ENCODE peak calls at places on chromosomes 3 and 15, in six cellular contexts. One of them, this sample, is unnamed.

GRCh38 chr3:38264307-38264706 is 1.3 kb upstream of the SLC22A13 start:
- DNase-seq in brain microvascular endothelial cell: no peak
- DNase-seq in dorsolateral prefrontal cortex: no peak
- DNase-seq in heart right ventricle: no peak
- DNase-seq in CD4-positive, alpha-beta T cell: no peak
- DNase-seq in body of pancreas: no peak
- DNase-seq in this sample: no peak

GRCh38 chr3:127822836-127823589 is 698 bp upstream of the MGLL start:
- DNase-seq in brain microvascular endothelial cell: no peak
- DNase-seq in dorsolateral prefrontal cortex: peak; percentile 38
- DNase-seq in heart right ventricle: peak; percentile 77
- DNase-seq in CD4-positive, alpha-beta T cell: no peak
- DNase-seq in body of pancreas: peak; percentile 23
- DNase-seq in this sample: no peak

GRCh38 chr3:177026505-177027277 is 170.6 kb downstream of the TBL1XR1 start:
- DNase-seq in brain microvascular endothelial cell: no peak
- DNase-seq in dorsolateral prefrontal cortex: no peak
- DNase-seq in heart right ventricle: no peak
- DNase-seq in CD4-positive, alpha-beta T cell: no peak
- DNase-seq in body of pancreas: no peak
- DNase-seq in this sample: no peak

GRCh38 chr15:79093352-79093935 is 2.9 kb upstream of the RASGRF1 start:
- DNase-seq in brain microvascular endothelial cell: no peak
- DNase-seq in dorsolateral prefrontal cortex: no peak
- DNase-seq in heart right ventricle: no peak
- DNase-seq in CD4-positive, alpha-beta T cell: no peak
- DNase-seq in body of pancreas: no peak
- DNase-seq in this sample: peak; percentile 73

GRCh38 chr15:73923488-73924164 is 2.6 kb upstream of the LOXL1 start:
- DNase-seq in brain microvascular endothelial cell: no peak
- DNase-seq in dorsolateral prefrontal cortex: no peak
- DNase-seq in heart right ventricle: no peak
- DNase-seq in CD4-positive, alpha-beta T cell: no peak
- DNase-seq in body of pancreas: no peak
- DNase-seq in this sample: no peak

GRCh38 chr3:134066539-134067310 is 37.0 kb upstream of the SLCO2A1 start:
- DNase-seq in brain microvascular endothelial cell: no peak
- DNase-seq in dorsolateral prefrontal cortex: peak; percentile 2
- DNase-seq in heart right ventricle: peak; percentile 33
- DNase-seq in CD4-positive, alpha-beta T cell: no peak
- DNase-seq in body of pancreas: peak; percentile 19
- DNase-seq in this sample: peak; percentile 73

GRCh38 chr3:29880809-29881208 is 599.9 kb downstream of the RBMS3 start:
- DNase-seq in brain microvascular endothelial cell: no peak
- DNase-seq in dorsolateral prefrontal cortex: no peak
- DNase-seq in heart right ventricle: no peak
- DNase-seq in CD4-positive, alpha-beta T cell: no peak
- DNase-seq in body of pancreas: no peak
- DNase-seq in this sample: no peak

GRCh38 chr3:119191800-119192199 is 18.4 kb downstream of the UPK1B start:
- DNase-seq in brain microvascular endothelial cell: no peak
- DNase-seq in dorsolateral prefrontal cortex: no peak
- DNase-seq in heart right ventricle: no peak
- DNase-seq in CD4-positive, alpha-beta T cell: no peak
- DNase-seq in body of pancreas: no peak
- DNase-seq in this sample: no peak

GRCh38 chr15:78640840-78641733 is at the start of gene CHRNB4:
- DNase-seq in brain microvascular endothelial cell: no peak
- DNase-seq in dorsolateral prefrontal cortex: no peak
- DNase-seq in heart right ventricle: no peak
- DNase-seq in CD4-positive, alpha-beta T cell: no peak
- DNase-seq in body of pancreas: no peak
- DNase-seq in this sample: no peak

GRCh38 chr15:78272776-78273175 is 8.4 kb downstream of the DNAJA4 start:
- DNase-seq in brain microvascular endothelial cell: no peak
- DNase-seq in dorsolateral prefrontal cortex: no peak
- DNase-seq in heart right ventricle: no peak
- DNase-seq in CD4-positive, alpha-beta T cell: no peak
- DNase-seq in body of pancreas: no peak
- DNase-seq in this sample: no peak

GRCh38 chr15:78750566-78750965 is 60.7 kb downstream of the ADAMTS7 start:
- DNase-seq in brain microvascular endothelial cell: no peak
- DNase-seq in dorsolateral prefrontal cortex: no peak
- DNase-seq in heart right ventricle: no peak
- DNase-seq in CD4-positive, alpha-beta T cell: no peak
- DNase-seq in body of pancreas: peak; percentile 26
- DNase-seq in this sample: no peak

GRCh38 chr15:76391847-76392246 is 55.3 kb downstream of the ISL2 start:
- DNase-seq in brain microvascular endothelial cell: no peak
- DNase-seq in dorsolateral prefrontal cortex: no peak
- DNase-seq in heart right ventricle: no peak
- DNase-seq in CD4-positive, alpha-beta T cell: no peak
- DNase-seq in body of pancreas: peak; percentile 25
- DNase-seq in this sample: no peak

GRCh38 chr15:50576156-50576555 is 29.7 kb upstream of the USP50 start:
- DNase-seq in brain microvascular endothelial cell: no peak
- DNase-seq in dorsolateral prefrontal cortex: no peak
- DNase-seq in heart right ventricle: no peak
- DNase-seq in CD4-positive, alpha-beta T cell: no peak
- DNase-seq in body of pancreas: no peak
- DNase-seq in this sample: no peak

GRCh38 chr15:31024979-31025378 is 33.6 kb upstream of the MTMR10 start:
- DNase-seq in brain microvascular endothelial cell: peak; percentile 45
- DNase-seq in dorsolateral prefrontal cortex: no peak
- DNase-seq in heart right ventricle: no peak
- DNase-seq in CD4-positive, alpha-beta T cell: no peak
- DNase-seq in body of pancreas: no peak
- DNase-seq in this sample: no peak

GRCh38 chr15:48667701-48668100 is 22.2 kb upstream of the FBN1 start:
- DNase-seq in brain microvascular endothelial cell: peak; percentile 24
- DNase-seq in dorsolateral prefrontal cortex: no peak
- DNase-seq in heart right ventricle: no peak
- DNase-seq in CD4-positive, alpha-beta T cell: no peak
- DNase-seq in body of pancreas: no peak
- DNase-seq in this sample: no peak

GRCh38 chr3:50264389-50264963 is 4.5 kb upstream of the SEMA3B start:
- DNase-seq in brain microvascular endothelial cell: peak; percentile 69
- DNase-seq in dorsolateral prefrontal cortex: peak; percentile 83
- DNase-seq in heart right ventricle: peak; percentile 70
- DNase-seq in CD4-positive, alpha-beta T cell: no peak
- DNase-seq in body of pancreas: peak; percentile 86
- DNase-seq in this sample: peak; percentile 94

GRCh38 chr3:194503101-194503531 is 16.3 kb upstream of the ATP13A3 start:
- DNase-seq in brain microvascular endothelial cell: no peak
- DNase-seq in dorsolateral prefrontal cortex: no peak
- DNase-seq in heart right ventricle: no peak
- DNase-seq in CD4-positive, alpha-beta T cell: no peak
- DNase-seq in body of pancreas: no peak
- DNase-seq in this sample: no peak

GRCh38 chr15:73677146-73677607 is 7.0 kb upstream of the CD276 start:
- DNase-seq in brain microvascular endothelial cell: peak; percentile 60
- DNase-seq in dorsolateral prefrontal cortex: peak; percentile 68
- DNase-seq in heart right ventricle: no peak
- DNase-seq in CD4-positive, alpha-beta T cell: peak; percentile 23
- DNase-seq in body of pancreas: peak; percentile 83
- DNase-seq in this sample: peak; percentile 84

GRCh38 chr3:136070334-136070733 is 104.8 kb downstream of the PPP2R3A start:
- DNase-seq in brain microvascular endothelial cell: peak; percentile 65
- DNase-seq in dorsolateral prefrontal cortex: no peak
- DNase-seq in heart right ventricle: no peak
- DNase-seq in CD4-positive, alpha-beta T cell: no peak
- DNase-seq in body of pancreas: no peak
- DNase-seq in this sample: no peak

GRCh38 chr3:114899186-114899931 is 247.7 kb downstream of the ZBTB20 start:
- DNase-seq in brain microvascular endothelial cell: no peak
- DNase-seq in dorsolateral prefrontal cortex: no peak
- DNase-seq in heart right ventricle: no peak
- DNase-seq in CD4-positive, alpha-beta T cell: no peak
- DNase-seq in body of pancreas: peak; percentile 94
- DNase-seq in this sample: no peak

GRCh38 chr3:120171134-120171863 is 77.1 kb upstream of the GSK3B start:
- DNase-seq in brain microvascular endothelial cell: no peak
- DNase-seq in dorsolateral prefrontal cortex: peak; percentile 20
- DNase-seq in heart right ventricle: no peak
- DNase-seq in CD4-positive, alpha-beta T cell: no peak
- DNase-seq in body of pancreas: no peak
- DNase-seq in this sample: no peak

GRCh38 chr3:160540546-160540945 is 24.8 kb downstream of the KPNA4 start:
- DNase-seq in brain microvascular endothelial cell: peak; percentile 22
- DNase-seq in dorsolateral prefrontal cortex: no peak
- DNase-seq in heart right ventricle: no peak
- DNase-seq in CD4-positive, alpha-beta T cell: no peak
- DNase-seq in body of pancreas: no peak
- DNase-seq in this sample: no peak

GRCh38 chr15:31312220-31312619 is 14.4 kb upstream of the KLF13 start:
- DNase-seq in brain microvascular endothelial cell: no peak
- DNase-seq in dorsolateral prefrontal cortex: no peak
- DNase-seq in heart right ventricle: no peak
- DNase-seq in CD4-positive, alpha-beta T cell: no peak
- DNase-seq in body of pancreas: no peak
- DNase-seq in this sample: peak; percentile 76

GRCh38 chr15:35548435-35548834 is 2.5 kb upstream of the DPH6 start:
- DNase-seq in brain microvascular endothelial cell: no peak
- DNase-seq in dorsolateral prefrontal cortex: no peak
- DNase-seq in heart right ventricle: no peak
- DNase-seq in CD4-positive, alpha-beta T cell: no peak
- DNase-seq in body of pancreas: no peak
- DNase-seq in this sample: no peak

DNA sequence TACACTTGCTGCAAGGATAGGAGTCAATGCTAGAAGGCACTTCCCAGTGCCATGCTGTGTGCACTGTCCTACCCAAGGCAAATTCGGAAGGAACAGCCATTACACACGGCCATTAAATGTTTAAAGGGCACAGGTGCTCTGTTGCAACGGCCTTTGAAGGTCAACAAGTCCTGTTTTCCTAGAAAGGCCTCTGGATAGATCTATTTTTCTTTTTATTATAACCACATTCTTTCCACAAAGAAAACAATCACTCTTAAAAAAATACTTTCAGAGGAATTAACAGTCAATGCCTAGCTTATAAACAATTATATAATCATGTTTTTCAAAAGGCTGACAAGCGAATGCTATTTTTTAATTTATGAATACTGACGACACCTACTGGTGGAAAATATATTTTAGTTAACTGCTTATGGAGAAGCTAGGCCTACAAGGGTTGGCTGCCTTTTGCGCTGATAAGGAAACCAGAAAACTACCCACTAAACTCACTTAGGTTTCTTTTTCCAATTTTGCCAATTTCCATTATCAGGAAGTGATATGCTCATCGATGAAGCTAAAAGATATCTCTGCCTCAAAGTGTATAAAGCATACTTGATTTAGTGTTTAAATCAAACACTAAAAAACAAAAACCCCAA is 2.4 kb downstream of the ARHGEF3 start:
- DNase-seq in brain microvascular endothelial cell: no peak
- DNase-seq in dorsolateral prefrontal cortex: no peak
- DNase-seq in heart right ventricle: no peak
- DNase-seq in CD4-positive, alpha-beta T cell: no peak
- DNase-seq in body of pancreas: peak; percentile 57
- DNase-seq in this sample: no peak
- TF ChIP-seq CTCF in brain microvascular endothelial cell: peak; percentile 43
- TF ChIP-seq CTCF in dorsolateral prefrontal cortex: peak; percentile 78
- TF ChIP-seq CTCF in heart right ventricle: peak; percentile 69
- TF ChIP-seq CTCF in CD4-positive, alpha-beta T cell: peak; percentile 75
- TF ChIP-seq CTCF in body of pancreas: peak; percentile 48
- TF ChIP-seq CTCF in this sample: peak; percentile 70

DNA sequence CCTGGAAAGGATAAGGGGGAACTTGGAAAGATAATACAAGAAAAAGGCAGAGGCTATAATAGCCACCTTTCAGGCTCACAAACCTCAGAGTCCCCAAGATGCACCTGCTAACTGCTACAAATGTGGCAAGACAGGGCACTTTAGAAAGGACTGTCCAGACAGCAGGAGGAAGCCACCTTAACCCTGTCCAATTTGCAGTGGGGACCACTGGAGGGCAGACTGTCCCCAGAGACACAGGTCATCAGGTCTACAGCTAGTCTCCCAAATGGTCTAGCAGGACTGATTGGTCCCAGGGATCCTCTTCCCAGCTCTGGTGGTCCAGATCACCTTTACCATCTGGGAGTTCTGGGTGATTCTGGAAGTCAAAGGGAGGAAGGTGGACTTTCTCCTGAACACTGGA is 882.5 kb upstream of the GBE1 start:
- DNase-seq in brain microvascular endothelial cell: no peak
- DNase-seq in dorsolateral prefrontal cortex: no peak
- DNase-seq in heart right ventricle: no peak
- DNase-seq in CD4-positive, alpha-beta T cell: no peak
- DNase-seq in body of pancreas: no peak
- DNase-seq in this sample: no peak
- TF ChIP-seq CTCF in brain microvascular endothelial cell: peak; percentile 8
- TF ChIP-seq CTCF in dorsolateral prefrontal cortex: no peak
- TF ChIP-seq CTCF in heart right ventricle: no peak
- TF ChIP-seq CTCF in CD4-positive, alpha-beta T cell: no peak
- TF ChIP-seq CTCF in body of pancreas: no peak
- TF ChIP-seq CTCF in this sample: peak; percentile 32

DNA sequence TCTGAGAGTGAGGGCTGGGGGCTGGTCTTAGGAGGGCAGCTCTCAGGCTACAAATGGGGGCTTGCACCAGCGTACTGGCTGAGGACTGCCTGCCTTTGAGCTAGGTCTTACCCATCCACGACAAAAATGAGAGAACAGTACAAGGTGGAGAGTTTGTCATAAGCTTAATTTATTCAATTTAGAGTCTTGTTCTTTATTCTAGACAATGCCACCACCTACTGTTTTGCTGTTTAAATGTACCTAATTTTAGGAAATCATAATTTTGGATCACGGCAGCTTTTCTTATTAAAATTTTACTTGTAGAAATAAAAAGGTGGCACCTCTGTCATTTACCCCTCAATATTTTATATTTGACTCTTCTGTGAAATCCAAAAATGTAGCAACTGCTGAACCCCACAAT is 88.4 kb downstream of the SLCO3A1 start:
- DNase-seq in brain microvascular endothelial cell: no peak
- DNase-seq in dorsolateral prefrontal cortex: no peak
- DNase-seq in heart right ventricle: no peak
- DNase-seq in CD4-positive, alpha-beta T cell: no peak
- DNase-seq in body of pancreas: no peak
- DNase-seq in this sample: no peak
- TF ChIP-seq CTCF in brain microvascular endothelial cell: no peak
- TF ChIP-seq CTCF in dorsolateral prefrontal cortex: no peak
- TF ChIP-seq CTCF in heart right ventricle: no peak
- TF ChIP-seq CTCF in CD4-positive, alpha-beta T cell: peak; percentile 29
- TF ChIP-seq CTCF in body of pancreas: no peak
- TF ChIP-seq CTCF in this sample: no peak

GRCh38 chr15:85475317-85475701 is 94.9 kb downstream of the AKAP13 start:
- DNase-seq in brain microvascular endothelial cell: no peak
- DNase-seq in dorsolateral prefrontal cortex: no peak
- DNase-seq in heart right ventricle: no peak
- DNase-seq in CD4-positive, alpha-beta T cell: no peak
- DNase-seq in body of pancreas: no peak
- DNase-seq in this sample: no peak

GRCh38 chr15:85475711-85476110 is 95.3 kb downstream of the AKAP13 start:
- DNase-seq in brain microvascular endothelial cell: no peak
- DNase-seq in dorsolateral prefrontal cortex: no peak
- DNase-seq in heart right ventricle: no peak
- DNase-seq in CD4-positive, alpha-beta T cell: no peak
- DNase-seq in body of pancreas: no peak
- DNase-seq in this sample: no peak

GRCh38 chr15:85477061-85477460 is 96.7 kb downstream of the AKAP13 start:
- DNase-seq in brain microvascular endothelial cell: no peak
- DNase-seq in dorsolateral prefrontal cortex: no peak
- DNase-seq in heart right ventricle: no peak
- DNase-seq in CD4-positive, alpha-beta T cell: no peak
- DNase-seq in body of pancreas: no peak
- DNase-seq in this sample: no peak

GRCh38 chr15:85479071-85479647 is 98.8 kb downstream of the AKAP13 start:
- DNase-seq in brain microvascular endothelial cell: peak; percentile 60
- DNase-seq in dorsolateral prefrontal cortex: no peak
- DNase-seq in heart right ventricle: no peak
- DNase-seq in CD4-positive, alpha-beta T cell: no peak
- DNase-seq in body of pancreas: no peak
- DNase-seq in this sample: no peak

GRCh38 chr15:85477730-85478129 is 97.3 kb downstream of the AKAP13 start:
- DNase-seq in brain microvascular endothelial cell: peak; percentile 83
- DNase-seq in dorsolateral prefrontal cortex: no peak
- DNase-seq in heart right ventricle: no peak
- DNase-seq in CD4-positive, alpha-beta T cell: no peak
- DNase-seq in body of pancreas: no peak
- DNase-seq in this sample: no peak
- TF ChIP-seq CTCF in brain microvascular endothelial cell: peak; percentile 58
- TF ChIP-seq CTCF in dorsolateral prefrontal cortex: no peak
- TF ChIP-seq CTCF in heart right ventricle: no peak
- TF ChIP-seq CTCF in CD4-positive, alpha-beta T cell: no peak
- TF ChIP-seq CTCF in body of pancreas: no peak
- TF ChIP-seq CTCF in this sample: peak; percentile 15

This sample was measured in osteocyte.